ENCODE peak calls at places on chromosomes 5 and 9, in eight cellular contexts. J, K, D, A, M, C, B and G are unnamed samples.

GRCh38 chr5:67673180-67673579 is 476.6 kb upstream of the CD180 start:
- DNase-seq in D (no peak), A (no peak), K (no peak), C (no peak), M (no peak), B (no peak), J (no peak), G (no peak)

GRCh38 chr9:110842169-110842568 is 173.6 kb downstream of the MUSK start:
- DNase-seq in J (no peak), D (no peak), C (no peak), M (no peak), A (no peak), K (no peak), B (no peak), G (no peak)

GRCh38 chr9:99354104-99354503 is 132.0 kb downstream of the SEC61B start:
- DNase-seq in J (no peak), C (no peak), M (no peak), K (no peak), A (no peak), B (no peak), D (no peak), G (no peak)

GRCh38 chr5:24906689-24907088 is 261.9 kb upstream of the CDH10 start:
- DNase-seq in C (no peak), D (no peak), K (no peak), J (no peak), M (no peak), B (no peak), A (no peak), G (no peak)

GRCh38 chr5:56734066-56734766 is 81.1 kb upstream of the MAP3K1 start:
- DNase-seq in A (no peak), M (no peak), K (no peak), D (no peak), B (no peak), J (no peak), C (no peak), G (no peak)

GRCh38 chr5:159095882-159096554 is 3.7 kb downstream of the EBF1 start:
- DNase-seq in D (no peak), A (no peak), C (no peak), M (no peak), K (no peak), B (no peak), J (no peak), G (no peak)

GRCh38 chr9:121233906-121234901 is 32.5 kb upstream of the RAB14 start:
- DNase-seq in J (no peak), D (no peak), B (no peak), K (no peak), M (peak), C (no peak), A (no peak), G (no peak)

GRCh38 chr5:32138839-32139493 is 35.2 kb downstream of the GOLPH3 start:
- DNase-seq in D (no peak), M (no peak), C (no peak), K (no peak), B (no peak), J (no peak), A (no peak), G (no peak)

GRCh38 chr9:71793386-71794105 is 25.2 kb upstream of the CEMIP2 start:
- DNase-seq in J (no peak), A (no peak), D (no peak), B (no peak), K (no peak), C (no peak), M (peak), G (no peak)

GRCh38 chr5:178434851-178435250 is 155.3 kb downstream of the COL23A1 start:
- DNase-seq in K (peak), C (no peak), D (no peak), A (no peak), B (no peak), M (no peak), J (no peak), G (no peak)

GRCh38 chr9:36450110-36450732 is 50.2 kb upstream of the RNF38 start:
- DNase-seq in B (peak), K (no peak), D (no peak), C (no peak), M (peak), J (no peak), A (peak), G (no peak)

GRCh38 chr9:111352545-111352944 is 22.5 kb upstream of the OR2K2 start:
- DNase-seq in B (no peak), D (no peak), J (no peak), K (no peak), M (no peak), A (no peak), C (no peak), G (no peak)